ENCODE peak calls at places on chromosome 3, in five cellular contexts. K is GM23338, U is A549, G is mesenchymal stem cell, F is OCI-LY7. B is an unnamed sample.

GRCh38 chr3:149333518-149333859 is at the start of gene TM4SF18:
- DNase-seq in K (peak), U (peak), G (no peak), F (no peak), B (no peak)

GRCh38 chr3:41112466-41112865 is 86.8 kb upstream of the CTNNB1 start:
- DNase-seq in K (no peak), U (no peak), G (no peak), F (no peak), B (no peak)

GRCh38 chr3:26070854-26071253 is 281.0 kb downstream of the OXSM start:
- DNase-seq in K (no peak), U (no peak), G (no peak), F (no peak), B (no peak)

GRCh38 chr3:55160241-55160877 is 232.5 kb upstream of the LRTM1 start:
- DNase-seq in K (no peak), U (no peak), G (peak), F (peak), B (peak)

GRCh38 chr3:194042947-194043346 is 93.0 kb upstream of the HES1 start:
- DNase-seq in K (no peak), U (peak), G (peak), F (no peak), B (peak)

GRCh38 chr3:2096196-2096595 is 2.5 kb upstream of the CNTN4 start:
- DNase-seq in K (no peak), U (no peak), G (no peak), F (no peak), B (no peak)

GRCh38 chr3:73716418-73716817 is 91.7 kb upstream of the PDZRN3 start:
- DNase-seq in K (no peak), U (no peak), G (peak), F (no peak), B (peak)

GRCh38 chr3:142929109-142929508 is 34.4 kb downstream of the PAQR9 start:
- DNase-seq in K (peak), U (peak), G (peak), F (peak), B (peak)

GRCh38 chr3:66393486-66394260 is 107.1 kb downstream of the LRIG1 start:
- DNase-seq in K (no peak), U (no peak), G (peak), F (peak), B (peak)

GRCh38 chr3:77039606-77040553 is at the start of gene ROBO2:
- DNase-seq in K (peak), U (no peak), G (peak), F (no peak), B (peak)

GRCh38 chr3:77041756-77042155 is 1.9 kb downstream of the ROBO2 start:
- DNase-seq in K (no peak), U (no peak), G (no peak), F (no peak), B (no peak)

GRCh38 chr3:77038928-77039605 is 832 bp upstream of the ROBO2 start:
- DNase-seq in K (peak), U (no peak), G (peak), F (no peak), B (peak)

GRCh38 chr3:77041156-77041696 is 1.3 kb downstream of the ROBO2 start:
- DNase-seq in K (no peak), U (no peak), G (no peak), F (no peak), B (no peak)

DNA sequence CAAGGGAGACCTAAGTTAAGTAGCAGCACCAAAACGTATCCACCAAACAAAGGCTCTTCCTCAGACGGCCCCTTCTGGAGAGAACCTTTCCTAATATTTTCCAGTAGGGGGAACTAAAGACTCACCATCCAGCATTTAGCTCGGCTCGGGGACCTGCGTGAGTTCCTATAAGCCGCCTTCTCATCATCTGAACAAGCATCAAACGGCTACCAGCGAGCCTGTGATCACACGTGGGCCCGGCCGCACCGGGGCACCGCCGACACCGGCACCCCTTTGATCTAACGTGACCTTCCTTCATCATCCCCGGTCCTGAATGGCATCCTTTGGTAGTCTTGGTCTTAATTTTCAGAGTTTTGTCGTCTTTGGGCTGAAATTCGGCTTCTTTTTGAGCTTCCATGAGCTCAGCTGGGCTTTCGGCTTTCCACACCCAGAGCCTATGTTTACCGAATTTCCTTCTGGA is 1.4 kb upstream of the ROBO2 start:
- DNase-seq in K (peak), U (peak), G (peak), F (no peak), B (peak)
- H3K4me2 ChIP-seq in K (peak), U (peak), G (peak), F (no peak), B (peak)

DNA sequence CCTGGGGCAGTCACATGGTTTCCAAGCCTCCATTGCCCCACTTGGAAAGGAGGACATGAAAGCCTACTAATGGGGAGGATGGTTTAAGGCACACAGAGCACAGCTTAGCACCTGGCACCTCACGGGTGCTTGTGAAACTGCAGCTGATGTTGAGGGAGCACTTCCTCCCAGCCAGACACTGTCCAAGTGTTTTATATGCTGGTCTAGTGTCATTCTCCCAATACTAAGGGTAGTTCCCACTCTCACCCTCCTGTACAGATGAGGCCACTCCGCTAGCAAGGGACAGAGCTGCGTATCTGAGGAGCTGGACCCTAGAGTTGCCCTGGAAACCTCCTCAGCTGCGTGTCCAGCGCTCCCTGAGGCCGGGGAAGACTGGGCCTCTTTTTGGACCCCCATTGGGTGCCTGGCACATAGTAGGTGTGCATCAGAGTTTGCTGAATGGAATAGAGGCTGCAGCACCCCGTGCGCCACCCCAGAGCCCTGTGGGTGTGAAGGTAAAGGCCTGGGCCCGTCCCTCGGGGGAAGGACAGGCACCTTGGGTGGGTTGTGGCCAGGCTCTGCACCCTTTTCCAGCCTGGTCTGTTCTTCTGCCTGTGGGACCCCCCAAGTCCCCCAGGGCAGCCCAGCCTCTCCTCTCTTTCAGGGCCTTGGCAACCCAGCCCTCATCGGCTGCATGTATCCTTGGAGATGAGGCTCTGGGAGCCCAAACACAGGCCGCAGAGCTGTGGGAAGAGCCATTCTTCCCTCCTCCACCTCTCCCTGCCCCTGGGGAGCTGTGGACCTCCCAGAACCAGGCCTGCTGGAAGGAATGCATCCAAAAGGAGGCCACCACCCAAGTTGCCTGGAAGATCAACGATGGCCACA is 31.3 kb downstream of the DNASE1L3 start:
- DNase-seq in K (no peak), U (no peak), G (no peak), F (peak), B (no peak)
- H3K4me3 ChIP-seq in K (no peak), U (no peak), G (no peak), F (no peak), B (no peak)

DNA sequence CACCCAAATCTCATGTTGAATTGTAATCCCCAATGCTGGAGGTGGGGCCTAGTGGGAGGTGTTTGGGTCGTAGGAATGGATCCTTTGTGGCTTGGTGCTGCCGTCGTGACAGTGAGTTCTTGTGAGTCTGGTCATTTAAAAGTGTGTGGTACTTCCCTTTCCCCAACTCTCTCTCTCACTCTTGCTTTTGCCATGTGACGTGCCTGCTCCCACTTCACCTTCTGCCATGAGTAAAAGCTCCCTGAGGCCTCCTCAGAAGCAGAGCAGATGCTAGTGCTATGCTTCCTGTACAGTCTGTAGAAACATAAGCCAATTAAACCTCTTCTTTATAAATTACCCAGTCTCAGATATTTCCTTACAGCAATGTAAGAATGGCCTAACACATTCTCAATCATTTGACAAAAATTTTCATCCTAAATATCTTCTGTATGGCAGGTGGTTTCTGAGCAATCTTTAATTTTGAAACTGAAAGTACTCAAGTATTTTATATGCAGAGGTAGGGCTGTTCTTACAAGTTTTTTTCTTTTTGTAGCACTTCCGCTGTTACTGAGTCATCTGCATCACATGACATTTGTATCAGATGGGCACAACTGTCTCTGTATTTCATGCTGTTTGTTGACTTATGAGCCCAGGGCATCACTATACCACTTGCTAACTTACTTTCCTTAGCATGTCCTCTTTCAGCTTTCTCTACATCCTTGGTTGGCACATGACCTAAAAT is 8.8 kb downstream of the RPL39L start:
- DNase-seq in K (no peak), U (no peak), G (peak), F (peak), B (peak)
- H3K4me2 ChIP-seq in K (no peak), U (no peak), G (no peak), F (peak), B (no peak)

GRCh38 chr3:152209776-152210175 is 59.0 kb upstream of the MBNL1 start:
- DNase-seq in K (no peak), U (no peak), G (no peak), F (no peak), B (no peak)
- H3K4me3 ChIP-seq in K (no peak), U (no peak), G (no peak), F (no peak), B (no peak)

DNA sequence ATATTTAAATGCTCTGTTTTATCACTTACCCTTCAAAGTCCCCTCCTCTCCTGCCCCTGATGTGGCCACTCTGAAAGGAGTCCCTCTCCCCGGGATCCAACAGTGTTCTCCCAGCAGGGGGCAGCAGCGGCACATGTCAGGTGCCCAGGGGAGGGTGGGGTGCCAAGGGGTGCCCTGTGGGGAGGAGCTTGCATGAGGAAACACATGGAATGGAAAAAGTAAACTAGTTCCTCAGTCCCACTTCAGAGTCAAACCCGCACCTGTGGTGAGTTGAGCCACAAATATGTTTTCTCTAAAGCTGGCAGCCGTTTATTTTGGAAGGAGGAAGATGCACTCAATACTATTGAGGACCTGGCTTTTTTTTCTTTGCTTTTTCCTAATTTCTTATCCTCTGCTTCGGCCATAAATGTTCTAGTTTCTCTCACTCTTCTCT is 30.1 kb upstream of the NRROS start:
- DNase-seq in K (peak), U (peak), G (peak), F (peak), B (peak)
- H3K4me2 ChIP-seq in K (no peak), U (peak), G (no peak), F (peak), B (no peak)

GRCh38 chr3:15771444-15771843 is 26.3 kb downstream of the ANKRD28 start:
- DNase-seq in K (no peak), U (no peak), G (no peak), F (no peak), B (no peak)

GRCh38 chr3:15768421-15769255 is 29.1 kb downstream of the ANKRD28 start:
- DNase-seq in K (no peak), U (peak), G (peak), F (no peak), B (peak)

GRCh38 chr3:15766406-15766805 is 31.4 kb downstream of the ANKRD28 start:
- DNase-seq in K (no peak), U (no peak), G (no peak), F (no peak), B (no peak)

DNA sequence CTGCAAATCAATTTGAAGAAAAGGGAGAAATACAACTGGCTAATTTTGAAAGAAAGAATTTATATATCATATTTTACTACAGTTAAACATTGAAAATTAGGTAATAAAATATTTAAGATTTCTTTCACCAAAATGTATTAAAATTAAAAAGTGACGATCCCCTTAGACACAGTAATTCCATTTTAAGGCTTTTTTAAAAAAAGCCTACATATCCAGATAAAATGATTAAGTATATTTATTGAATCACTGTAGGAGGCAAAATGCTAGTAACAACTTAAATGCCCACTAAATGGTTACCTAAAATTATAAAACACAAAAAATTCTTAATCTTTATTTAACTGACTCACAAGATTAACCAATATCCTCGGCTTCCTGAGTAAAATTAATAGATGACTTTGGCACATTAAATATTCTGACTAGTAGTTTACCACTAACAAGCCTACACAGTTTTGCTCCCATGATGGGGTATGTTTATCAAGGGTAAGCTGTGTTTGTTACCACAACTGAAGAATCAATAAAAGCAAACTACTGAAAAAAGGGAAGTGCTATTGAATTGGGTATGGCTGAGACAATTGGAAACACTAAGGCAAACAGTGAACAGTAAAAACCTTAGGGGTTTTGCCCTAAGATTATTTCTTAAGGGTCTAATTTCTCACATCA is 28.4 kb downstream of the ANKRD28 start:
- DNase-seq in K (no peak), U (no peak), G (no peak), F (no peak), B (peak)
- H3K4me3 ChIP-seq in K (no peak), U (peak), G (peak), F (no peak), B (peak)

DNA sequence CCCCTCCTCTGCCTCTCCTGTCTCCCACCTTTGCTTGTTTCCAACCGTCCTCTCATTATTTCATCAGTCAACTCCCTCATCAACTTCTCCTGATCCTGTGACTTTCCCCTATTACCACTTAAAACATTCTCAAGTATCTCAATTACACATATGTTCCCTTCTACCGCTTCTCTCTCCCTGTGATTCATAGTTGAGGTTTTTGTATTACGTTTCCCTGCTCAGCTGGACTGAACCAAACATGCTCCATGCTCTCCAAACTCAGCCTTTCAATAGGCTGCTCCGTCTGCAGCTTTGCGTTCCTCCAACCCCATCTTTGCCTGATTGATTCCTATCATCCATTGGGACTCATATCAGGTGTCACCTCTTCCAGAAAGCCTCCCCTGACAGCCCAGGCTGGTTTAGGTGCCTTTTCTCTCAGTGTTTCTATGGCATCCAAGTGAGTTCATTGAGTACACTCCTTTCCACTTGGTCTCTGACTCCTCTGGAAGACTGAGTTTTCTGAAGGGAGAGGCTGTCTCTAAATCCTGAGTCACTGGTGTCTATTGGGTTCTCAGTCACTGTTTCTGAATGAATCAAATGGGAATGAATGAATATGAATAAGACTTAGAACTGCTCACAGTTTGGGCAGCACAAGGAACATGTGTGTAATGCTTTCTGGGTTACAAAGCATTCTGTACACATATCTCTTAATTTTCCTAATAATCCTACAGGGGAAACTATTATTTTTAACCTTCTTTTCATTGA is 56.4 kb downstream of the PLD1 start:
- DNase-seq in K (no peak), U (no peak), G (peak), F (no peak), B (peak)
- H3K4me2 ChIP-seq in K (no peak), U (no peak), G (no peak), F (no peak), B (peak)

B was measured in fibroblast of lung.